ENCODE peak calls at places on chromosome 19, in four cellular contexts. M is lower lobe of right lung, V is body of pancreas, D is transverse colon. P is an unnamed sample.

GRCh38 chr19:54164369-54165068 is 5.0 kb upstream of the LENG1 start:
- DNase-seq in M (peak), V (peak), D (peak), P (no peak)

GRCh38 chr19:39499082-39499642 is 415 bp downstream of the DLL3 start:
- DNase-seq in M (no peak), V (no peak), D (no peak), P (no peak)

GRCh38 chr19:10888421-10888866 is 17.1 kb downstream of the CARM1 start:
- DNase-seq in M (no peak), V (no peak), D (no peak), P (no peak)

GRCh38 chr19:34128558-34129250 is 43.6 kb upstream of the LSM14A start:
- DNase-seq in M (no peak), V (no peak), D (no peak), P (no peak)

GRCh38 chr19:56084835-56085536 is 36.1 kb downstream of the ZNF787 start:
- DNase-seq in M (no peak), V (no peak), D (no peak), P (no peak)

GRCh38 chr19:57302020-57302465 is 18.2 kb upstream of the ZNF543 start:
- DNase-seq in M (no peak), V (no peak), D (no peak), P (no peak)

GRCh38 chr19:49119411-49120324 is at the start of gene PPFIA3:
- DNase-seq in M (peak), V (peak), D (peak), P (no peak)

GRCh38 chr19:43673702-43674629 is 4.0 kb upstream of the PLAUR start:
- DNase-seq in M (peak), V (no peak), D (no peak), P (no peak)

DNA sequence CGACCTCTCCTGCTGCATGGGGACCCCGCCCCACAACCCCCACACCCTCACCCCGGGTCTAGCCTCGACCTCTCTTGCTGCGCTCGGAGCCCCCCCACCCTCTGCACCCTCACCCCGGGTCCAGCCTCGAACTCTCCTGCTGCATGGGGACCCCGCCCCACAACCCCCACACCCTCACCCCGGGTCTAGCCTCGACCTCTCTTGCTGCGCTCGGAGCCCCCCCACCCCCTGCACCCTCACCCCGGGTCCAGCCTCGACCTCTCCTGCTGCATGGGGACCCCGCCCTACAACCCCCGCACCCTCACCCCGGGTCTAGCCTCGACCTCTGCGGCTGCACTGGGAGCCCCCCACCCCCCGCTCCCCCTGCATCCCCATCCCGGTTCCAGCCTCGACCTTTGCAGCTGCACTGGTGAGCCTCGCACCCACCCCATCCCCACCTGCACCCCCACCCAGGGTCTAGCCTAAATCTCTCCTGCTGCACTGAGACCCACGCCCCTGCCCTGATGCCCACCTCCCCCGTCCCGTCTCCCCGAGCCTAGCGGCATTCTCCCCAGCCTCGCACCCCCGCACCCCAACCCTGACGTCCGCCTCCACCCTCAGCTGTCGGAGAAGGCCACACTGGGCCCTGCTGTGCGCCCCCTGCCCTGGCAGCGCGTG is 1.8 kb downstream of the CFD start:
- DNase-seq in M (no peak), V (no peak), D (no peak), P (no peak)
- H3K4me3 ChIP-seq in M (peak), V (no peak), D (no peak), P (no peak)

GRCh38 chr19:50462970-50463369 is 13.3 kb upstream of the EMC10 start:
- DNase-seq in M (no peak), V (no peak), D (no peak), P (no peak)

GRCh38 chr19:50467566-50467965 is 8.7 kb upstream of the EMC10 start:
- DNase-seq in M (no peak), V (no peak), D (no peak), P (no peak)

GRCh38 chr19:50464348-50464747 is 12.0 kb upstream of the EMC10 start:
- DNase-seq in M (no peak), V (no peak), D (no peak), P (no peak)

GRCh38 chr19:50465000-50465399 is 11.3 kb upstream of the EMC10 start:
- DNase-seq in M (no peak), V (no peak), D (no peak), P (no peak)

DNA sequence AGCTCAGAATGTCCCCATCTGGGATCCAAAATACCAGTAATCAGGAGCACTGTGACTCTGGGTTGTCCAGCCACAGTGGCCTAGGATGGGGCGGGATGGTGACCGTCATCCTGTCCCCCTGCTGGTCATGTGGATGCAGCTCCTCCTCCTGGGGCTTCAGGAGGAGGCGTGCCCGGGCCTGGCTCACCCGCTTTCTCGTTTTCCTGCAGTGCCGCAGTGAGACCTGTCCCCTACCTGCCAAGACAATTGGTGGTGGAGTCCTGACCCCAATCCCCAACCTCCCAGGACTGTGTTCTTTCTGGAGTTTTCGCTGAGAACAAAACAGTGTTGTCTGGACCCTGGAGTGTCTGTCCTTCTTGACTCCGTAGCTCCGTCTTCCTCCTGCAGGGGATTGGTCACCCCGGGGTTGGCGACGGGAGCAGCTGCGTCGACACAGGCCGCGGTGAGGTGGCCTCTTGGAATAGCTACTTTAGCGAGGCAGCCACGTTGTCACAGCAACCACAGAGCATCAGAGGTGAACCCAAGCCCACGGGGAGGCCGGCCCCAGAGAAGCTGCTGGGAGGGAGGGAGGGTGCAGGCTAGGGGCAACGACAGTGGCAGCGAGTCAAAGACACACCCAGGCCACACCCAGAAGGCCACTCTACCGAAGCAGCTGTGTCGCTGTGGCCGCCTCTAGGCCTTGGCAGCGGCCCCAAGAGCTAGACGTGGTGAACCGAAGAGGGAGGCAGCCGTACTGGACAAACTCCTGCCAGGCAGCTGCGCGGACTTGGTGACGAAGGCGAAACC is 10.1 kb upstream of the EMC10 start:
- DNase-seq in M (peak), V (no peak), D (peak), P (no peak)
- TF ChIP-seq CTCF in M (no peak), V (no peak), D (no peak), P (peak)

GRCh38 chr19:16260160-16260793 is 62.6 kb downstream of the AP1M1 start:
- DNase-seq in M (no peak), V (no peak), D (no peak), P (no peak)
- H3K4me3 ChIP-seq in M (no peak), V (no peak), D (no peak), P (no peak)

DNA sequence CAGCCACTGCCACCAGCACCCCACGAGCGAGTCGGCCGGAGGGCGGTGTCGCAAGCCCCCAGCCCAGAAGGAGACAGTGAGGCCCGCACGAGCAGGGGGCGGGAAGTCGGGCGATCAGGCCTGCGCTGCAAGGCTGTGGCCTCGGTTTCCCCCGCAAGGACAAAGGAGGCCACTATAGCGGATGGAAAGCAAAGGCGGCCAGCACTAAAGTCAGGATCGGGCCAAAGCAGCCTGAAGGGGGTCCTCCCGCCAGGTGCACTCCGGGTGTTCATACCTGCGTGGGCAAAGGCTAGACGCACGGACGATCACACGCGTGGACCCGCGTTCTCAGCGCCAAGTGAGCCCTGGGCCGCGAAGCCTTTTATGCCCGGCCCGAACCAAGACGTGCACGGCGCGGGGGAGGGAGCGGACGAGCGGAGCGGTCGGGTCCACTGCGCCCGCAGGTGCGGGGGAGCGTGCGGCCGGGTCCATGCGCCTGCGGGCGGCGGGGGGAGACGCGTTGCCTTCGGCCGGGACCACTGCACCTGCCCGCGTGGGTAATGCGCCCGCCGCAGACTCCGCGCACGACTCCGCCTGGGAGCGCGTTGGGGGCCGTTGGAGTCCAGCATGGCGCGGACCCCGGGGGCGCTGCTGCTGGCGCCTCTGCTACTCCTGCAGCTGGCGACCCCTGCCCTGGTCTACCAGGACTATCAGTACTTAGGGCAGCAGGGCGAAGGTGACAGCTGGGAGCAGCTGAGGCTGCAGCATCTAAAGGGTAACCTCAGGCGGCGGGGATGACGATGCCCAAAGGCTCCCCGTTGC is at the start of the genes PRDX2 and THSD8:
- DNase-seq in M (peak), V (peak), D (peak), P (no peak)
- TF ChIP-seq CTCF in M (no peak), V (no peak), D (peak), P (peak)

DNA sequence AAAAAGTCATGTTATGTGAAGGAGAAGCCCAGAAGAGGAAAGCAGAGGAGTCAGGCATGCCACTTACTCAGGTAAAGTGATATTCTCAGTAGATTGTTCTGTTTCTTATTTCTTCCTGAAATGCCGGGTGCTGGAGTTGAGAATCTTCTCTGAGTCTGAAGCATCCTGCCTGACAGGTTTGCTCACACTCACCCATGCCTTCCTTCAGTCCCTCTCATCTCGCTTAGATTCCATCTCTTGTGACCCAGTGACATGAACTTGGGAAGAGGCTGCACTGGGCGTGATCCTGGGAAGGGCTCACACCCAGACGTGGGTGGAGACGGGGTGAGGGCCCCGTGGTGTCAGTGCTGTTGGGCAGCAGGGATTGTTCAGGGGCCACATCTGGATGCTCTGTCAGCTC is 8.1 kb downstream of the ZNF766 start:
- DNase-seq in M (no peak), V (no peak), D (no peak), P (no peak)
- H3K4me3 ChIP-seq in M (no peak), V (no peak), D (no peak), P (no peak)

DNA sequence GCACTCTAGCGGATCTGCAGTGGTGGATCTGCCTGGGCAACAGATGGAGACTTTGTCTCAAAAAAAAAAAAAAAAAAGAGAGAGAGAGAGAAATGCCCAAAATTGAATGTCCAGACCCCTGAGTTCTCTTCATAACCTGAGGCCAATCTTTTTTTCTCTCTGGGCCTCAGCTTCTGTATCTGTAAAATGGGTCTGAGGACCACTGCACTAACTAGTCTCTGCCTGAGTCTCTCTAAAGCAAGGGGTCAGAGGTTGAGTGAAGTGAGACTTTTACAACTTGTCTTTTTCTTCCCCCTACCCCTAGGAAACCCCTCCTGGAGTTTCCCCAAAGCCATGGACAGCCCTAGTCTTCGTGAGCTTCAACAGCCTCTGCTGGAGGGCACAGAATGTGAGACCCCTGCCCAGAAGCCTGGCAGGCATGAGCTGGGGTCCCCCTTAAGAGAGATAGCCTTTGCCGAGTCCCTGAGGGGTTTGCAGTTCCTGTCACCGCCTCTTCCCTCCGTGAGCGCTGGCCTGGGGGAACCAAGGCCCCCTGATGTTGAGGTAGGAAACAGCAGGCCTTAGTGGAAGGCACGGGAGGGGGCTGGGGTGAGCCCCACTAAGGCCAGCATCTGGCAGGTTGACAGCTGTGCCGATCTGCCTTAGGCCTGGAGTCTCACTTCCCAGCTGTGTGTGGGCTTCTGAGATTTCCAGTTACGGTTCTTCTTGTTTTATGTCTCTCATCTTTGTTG is 1.8 kb downstream of the TMEM91 start:
- DNase-seq in M (no peak), V (no peak), D (no peak), P (no peak)
- TF ChIP-seq CTCF in M (peak), V (no peak), D (no peak), P (no peak)

GRCh38 chr19:46081928-46082727 is 41.3 kb upstream of the IGFL4 start:
- DNase-seq in M (no peak), V (peak), D (no peak), P (no peak)

GRCh38 chr19:46076031-46076880 is 35.5 kb upstream of the IGFL4 start:
- DNase-seq in M (no peak), V (no peak), D (no peak), P (no peak)

GRCh38 chr19:46076951-46077814 is 36.4 kb upstream of the IGFL4 start:
- DNase-seq in M (no peak), V (peak), D (peak), P (peak)

GRCh38 chr19:46080561-46080960 is 39.8 kb upstream of the IGFL4 start:
- DNase-seq in M (no peak), V (no peak), D (no peak), P (no peak)

DNA sequence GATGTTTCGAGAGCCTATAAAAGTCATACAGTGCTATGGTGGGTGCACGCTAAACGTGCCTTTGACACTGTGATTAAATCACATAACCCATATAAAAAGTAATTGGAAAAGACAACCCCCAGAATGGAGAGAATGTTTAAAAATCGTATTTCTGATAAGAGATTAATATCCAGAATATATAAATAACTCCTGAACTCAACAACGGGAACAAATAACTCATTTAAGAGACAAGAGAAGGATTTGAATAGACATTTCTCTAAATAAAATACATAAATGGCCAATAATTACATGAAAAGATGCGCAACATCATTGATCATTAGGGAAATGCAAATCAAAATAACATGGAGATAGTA is 37.0 kb upstream of the IGFL4 start:
- DNase-seq in M (no peak), V (no peak), D (no peak), P (no peak)
- H3K4me3 ChIP-seq in M (no peak), V (no peak), D (no peak), P (no peak)

GRCh38 chr19:20278342-20278741 is 111.3 kb downstream of the ZNF486 start:
- DNase-seq in M (no peak), V (peak), D (peak), P (peak)

GRCh38 chr19:20276011-20276738 is 109.2 kb downstream of the ZNF486 start:
- DNase-seq in M (no peak), V (no peak), D (no peak), P (no peak)

GRCh38 chr19:20273376-20273775 is 106.4 kb downstream of the ZNF486 start:
- DNase-seq in M (no peak), V (no peak), D (no peak), P (no peak)

GRCh38 chr19:20271215-20271926 is 104.4 kb downstream of the ZNF486 start:
- DNase-seq in M (no peak), V (no peak), D (no peak), P (no peak)

DNA sequence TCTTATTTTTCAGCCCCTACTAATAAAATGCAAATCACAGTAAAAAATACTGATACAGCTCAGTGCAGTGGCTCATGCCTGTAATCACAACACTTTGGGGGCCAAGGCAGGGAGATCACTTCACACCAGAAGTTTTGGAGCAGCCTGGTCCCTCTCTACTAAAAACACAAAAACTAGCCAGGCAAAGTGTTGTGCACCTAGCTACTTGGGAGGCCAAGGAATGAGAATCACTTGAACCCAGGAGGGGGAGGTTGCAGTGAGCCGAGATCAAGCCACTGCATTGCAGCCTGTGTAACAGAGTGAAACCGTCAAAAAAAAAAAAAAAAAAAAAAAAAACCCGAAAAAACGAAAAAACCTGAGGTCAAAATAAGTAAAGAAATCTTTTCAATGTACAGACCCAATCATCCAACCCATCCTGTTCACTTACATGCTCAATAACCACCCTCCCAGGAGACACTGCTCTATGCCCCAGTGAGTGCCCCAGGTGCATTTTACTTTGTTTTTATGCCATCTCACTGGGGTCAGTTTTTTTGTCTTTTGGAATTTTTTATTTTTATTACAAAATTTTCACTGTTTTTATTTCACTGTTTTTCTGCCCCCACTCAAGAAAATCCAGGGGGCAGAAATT is 107.1 kb downstream of the ZNF486 start:
- DNase-seq in M (no peak), V (no peak), D (no peak), P (no peak)
- TF ChIP-seq CTCF in M (no peak), V (no peak), D (no peak), P (no peak)

GRCh38 chr19:6503407-6504201 is 1.5 kb upstream of the TUBB4A start:
- DNase-seq in M (no peak), V (no peak), D (no peak), P (no peak)

GRCh38 chr19:6498294-6499036 is 3.6 kb downstream of the TUBB4A start:
- DNase-seq in M (no peak), V (no peak), D (no peak), P (no peak)

GRCh38 chr19:6501740-6502648 is at the start of gene TUBB4A:
- DNase-seq in M (no peak), V (no peak), D (peak), P (no peak)

GRCh38 chr19:6499052-6499790 is 2.9 kb downstream of the TUBB4A start:
- DNase-seq in M (no peak), V (no peak), D (no peak), P (no peak)

GRCh38 chr19:6500837-6501739 is 1.0 kb downstream of the TUBB4A start:
- DNase-seq in M (no peak), V (no peak), D (no peak), P (no peak)
- H3K4me3 ChIP-seq in M (no peak), V (no peak), D (no peak), P (peak)

DNA sequence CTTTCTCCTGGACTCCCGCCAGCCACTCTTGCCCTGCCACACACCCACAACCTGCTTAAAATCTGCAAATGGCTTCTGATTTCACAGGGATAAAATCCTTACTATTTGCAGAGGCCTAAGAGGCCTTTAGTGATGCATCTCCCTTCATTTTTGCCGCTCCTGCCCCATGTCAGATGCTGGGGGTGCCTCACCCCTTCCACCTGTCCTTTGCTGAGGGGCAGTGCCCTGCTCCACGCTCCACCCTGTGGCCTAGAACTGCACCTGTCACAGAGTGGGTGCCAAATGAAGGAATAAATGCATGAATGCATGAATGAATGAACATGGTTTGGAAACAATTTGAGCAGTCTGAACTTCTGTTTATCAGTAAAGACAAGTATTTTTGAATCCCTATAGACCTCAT is 34.1 kb upstream of the UQCRFS1 start:
- DNase-seq in M (no peak), V (no peak), D (no peak), P (no peak)
- TF ChIP-seq CTCF in M (no peak), V (no peak), D (no peak), P (no peak)

P was measured in retinal pigment epithelial cell.